ENCODE peak calls at places on chromosome 11, in six cellular contexts. E, K, U, G, X and D are unnamed samples.

GRCh38 chr11:110050201-110050506 is 43.0 kb upstream of the ZC3H12C start:
- DNase-seq in E (no peak), K (no peak), U (no peak), G (no peak), X (no peak), D (no peak)

GRCh38 chr11:44593194-44593593 is 27.7 kb downstream of the CD82 start:
- DNase-seq in E (no peak), K (no peak), U (no peak), G (peak), X (no peak), D (no peak)

GRCh38 chr11:48040830-48041444 is 60.6 kb downstream of the PTPRJ start:
- DNase-seq in E (no peak), K (no peak), U (no peak), G (no peak), X (no peak), D (no peak)

GRCh38 chr11:2538951-2539735 is 94.3 kb downstream of the KCNQ1 start:
- DNase-seq in E (no peak), K (peak), U (no peak), G (no peak), X (no peak), D (no peak)

GRCh38 chr11:112931686-112932085 is 29.5 kb upstream of the NCAM1 start:
- DNase-seq in E (no peak), K (no peak), U (no peak), G (no peak), X (no peak), D (no peak)

GRCh38 chr11:120208012-120208441 is 2.8 kb upstream of the OAF start:
- DNase-seq in E (no peak), K (no peak), U (no peak), G (no peak), X (peak), D (no peak)

GRCh38 chr11:10155793-10156490 is 138.1 kb downstream of the SBF2 start:
- DNase-seq in E (no peak), K (no peak), U (no peak), G (no peak), X (no peak), D (no peak)

GRCh38 chr11:45391168-45391850 is 105.2 kb upstream of the SYT13 start:
- DNase-seq in E (no peak), K (no peak), U (no peak), G (no peak), X (no peak), D (no peak)

GRCh38 chr11:6667733-6668374 is 12.2 kb upstream of the DCHS1 start:
- DNase-seq in E (no peak), K (no peak), U (peak), G (no peak), X (peak), D (peak)

GRCh38 chr11:43935131-43935979 is 7.1 kb upstream of the C11orf96 start:
- DNase-seq in E (no peak), K (no peak), U (no peak), G (no peak), X (no peak), D (no peak)

GRCh38 chr11:68455485-68455884 is 5.1 kb upstream of the PPP6R3 start:
- DNase-seq in E (no peak), K (no peak), U (no peak), G (no peak), X (no peak), D (no peak)

GRCh38 chr11:47716692-47717091 is 1.5 kb upstream of the AGBL2 start:
- DNase-seq in E (no peak), K (no peak), U (no peak), G (no peak), X (no peak), D (no peak)

GRCh38 chr11:35082322-35083180 is 56.4 kb upstream of the CD44 start:
- DNase-seq in E (peak), K (peak), U (peak), G (no peak), X (peak), D (no peak)

GRCh38 chr11:2850366-2850765 is 35.2 kb downstream of the CDKN1C start:
- DNase-seq in E (no peak), K (no peak), U (no peak), G (no peak), X (no peak), D (no peak)

GRCh38 chr11:131745405-131745804 is 375.0 kb downstream of the NTM start:
- DNase-seq in E (no peak), K (no peak), U (peak), G (no peak), X (no peak), D (no peak)

GRCh38 chr11:12050911-12051667 is 42.7 kb upstream of the DKK3 start:
- DNase-seq in E (no peak), K (no peak), U (no peak), G (no peak), X (no peak), D (no peak)

GRCh38 chr11:116109228-116109627 is 605.0 kb upstream of the CADM1 start:
- DNase-seq in E (no peak), K (no peak), U (no peak), G (no peak), X (no peak), D (peak)

GRCh38 chr11:104152941-104153340 is 11.0 kb downstream of the PDGFD start:
- DNase-seq in E (no peak), K (no peak), U (no peak), G (no peak), X (peak), D (no peak)

GRCh38 chr11:288328-289144 is at the start of gene PGGHG:
- DNase-seq in E (peak), K (peak), U (no peak), G (no peak), X (no peak), D (no peak)

GRCh38 chr11:32487270-32487669 is 51.9 kb upstream of the WT1 start:
- DNase-seq in E (no peak), K (no peak), U (no peak), G (no peak), X (no peak), D (no peak)